ENCODE peak calls at places on chromosomes 6 and 20, in seven cellular contexts. W is kidney epithelial cell; O is T follicular helper cell; L is activated T-helper 1 cell treated with anti-CD3 and anti-CD28 coated beads, Interleukin-2, amount 50 U/mL, for 16 hours; X is AG08395; J is fibroblast of the conjunctiva; F is CD8-positive, alpha-beta memory T cell. Y is an unnamed sample.

GRCh38 chr6:30163090-30163917 is at the start of gene TRIM15:
- DNase-seq in W (no peak), O (no peak), L (peak), X (no peak), J (no peak), F (no peak), Y (no peak)

GRCh38 chr6:90403489-90404381 is 107.1 kb upstream of the BACH2 start:
- DNase-seq in W (peak), O (no peak), L (no peak), X (peak), J (peak), F (no peak), Y (no peak)

GRCh38 chr6:56851541-56852248 is 103.2 kb upstream of the BEND6 start:
- DNase-seq in W (no peak), O (no peak), L (no peak), X (peak), J (peak), F (no peak), Y (no peak)

GRCh38 chr6:159577564-159577963 is 115.5 kb downstream of the SOD2 start:
- DNase-seq in W (peak), O (no peak), L (no peak), X (no peak), J (no peak), F (no peak), Y (no peak)

GRCh38 chr20:53077373-53078205 is 105.4 kb downstream of the TSHZ2 start:
- DNase-seq in W (no peak), O (no peak), L (no peak), X (peak), J (no peak), F (no peak), Y (no peak)

GRCh38 chr6:80767808-80768207 is 661.3 kb downstream of the BCKDHB start:
- DNase-seq in W (peak), O (no peak), L (no peak), X (peak), J (peak), F (no peak), Y (no peak)

GRCh38 chr6:22621701-22622100 is 52.3 kb downstream of the HDGFL1 start:
- DNase-seq in W (no peak), O (no peak), L (no peak), X (no peak), J (no peak), F (no peak), Y (no peak)

GRCh38 chr20:8722277-8722928 is 346.5 kb upstream of the PLCB4 start:
- DNase-seq in W (peak), O (no peak), L (no peak), X (peak), J (peak), F (no peak), Y (no peak)

GRCh38 chr6:16128759-16129622 is at the start of gene MYLIP:
- DNase-seq in W (peak), O (peak), L (peak), X (peak), J (peak), F (peak), Y (peak)

GRCh38 chr20:34058831-34059230 is 53.2 kb downstream of the EIF2S2 start:
- DNase-seq in W (peak), O (peak), L (no peak), X (no peak), J (no peak), F (no peak), Y (no peak)

GRCh38 chr6:153485072-153485471 is 354.0 kb upstream of the RGS17 start:
- DNase-seq in W (no peak), O (no peak), L (no peak), X (no peak), J (no peak), F (no peak), Y (no peak)

GRCh38 chr6:71476371-71476770 is 187.8 kb downstream of the OGFRL1 start:
- DNase-seq in W (no peak), O (no peak), L (no peak), X (no peak), J (no peak), F (no peak), Y (no peak)

GRCh38 chr6:21742238-21742660 is 148.7 kb downstream of the SOX4 start:
- DNase-seq in W (no peak), O (no peak), L (no peak), X (no peak), J (peak), F (no peak), Y (no peak)

GRCh38 chr20:62980970-62981369 is 25.8 kb downstream of the BHLHE23 start:
- DNase-seq in W (no peak), O (peak), L (no peak), X (peak), J (no peak), F (peak), Y (no peak)

GRCh38 chr20:36155991-36156390 is 1.5 kb downstream of the EPB41L1 start:
- DNase-seq in W (no peak), O (no peak), L (no peak), X (no peak), J (no peak), F (no peak), Y (no peak)

GRCh38 chr20:50645253-50646068 is 45.9 kb downstream of the RIPOR3 start:
- DNase-seq in W (peak), O (no peak), L (no peak), X (peak), J (peak), F (no peak), Y (no peak)

GRCh38 chr20:37328149-37328945 is 17.6 kb upstream of the SRC start:
- DNase-seq in W (no peak), O (no peak), L (no peak), X (no peak), J (no peak), F (no peak), Y (no peak)

GRCh38 chr6:126721581-126722145 is 381.7 kb downstream of the CENPW start:
- DNase-seq in W (peak), O (no peak), L (no peak), X (peak), J (peak), F (no peak), Y (no peak)

GRCh38 chr6:156498696-156499095 is 278.5 kb upstream of the ARID1B start:
- DNase-seq in W (no peak), O (no peak), L (no peak), X (no peak), J (no peak), F (no peak), Y (no peak)

GRCh38 chr6:157034433-157035230 is 257.5 kb downstream of the ARID1B start:
- DNase-seq in W (no peak), O (no peak), L (no peak), X (peak), J (no peak), F (no peak), Y (no peak)

GRCh38 chr6:106163446-106163965 is 77.4 kb downstream of the PRDM1 start:
- DNase-seq in W (no peak), O (no peak), L (peak), X (peak), J (peak), F (peak), Y (no peak)

GRCh38 chr6:93787841-93788240 is 368.5 kb upstream of the EPHA7 start:
- DNase-seq in W (peak), O (no peak), L (no peak), X (peak), J (no peak), F (no peak), Y (no peak)

GRCh38 chr6:157078326-157078725 is 245.0 kb downstream of the TMEM242 start:
- DNase-seq in W (no peak), O (no peak), L (no peak), X (no peak), J (no peak), F (no peak), Y (no peak)

GRCh38 chr6:109772961-109773431 is 81.9 kb downstream of the FIG4 start:
- DNase-seq in W (no peak), O (no peak), L (no peak), X (peak), J (no peak), F (no peak), Y (no peak)

GRCh38 chr20:62651285-62652021 is 9.2 kb downstream of the SLCO4A1 start:
- DNase-seq in W (no peak), O (peak), L (peak), X (no peak), J (no peak), F (peak), Y (no peak)

GRCh38 chr6:27471365-27472115 is 1.4 kb downstream of the ZNF184 start:
- DNase-seq in W (no peak), O (no peak), L (no peak), X (no peak), J (no peak), F (no peak), Y (no peak)

GRCh38 chr6:85923013-85923430 is 280.3 kb upstream of the SYNCRIP start:
- DNase-seq in W (peak), O (no peak), L (no peak), X (peak), J (peak), F (no peak), Y (no peak)

GRCh38 chr20:21557246-21557982 is 43.5 kb upstream of the NKX2-2 start:
- DNase-seq in W (no peak), O (peak), L (no peak), X (no peak), J (no peak), F (peak), Y (no peak)

GRCh38 chr6:41624621-41625365 is 13.5 kb upstream of the MDFI start:
- DNase-seq in W (no peak), O (no peak), L (no peak), X (no peak), J (no peak), F (no peak), Y (no peak)

GRCh38 chr20:58619847-58620431 is 31.1 kb upstream of the STX16 start:
- DNase-seq in W (no peak), O (no peak), L (no peak), X (no peak), J (no peak), F (no peak), Y (no peak)

GRCh38 chr20:57792386-57793095 is 82.7 kb upstream of the PMEPA1 start:
- DNase-seq in W (no peak), O (no peak), L (no peak), X (no peak), J (no peak), F (no peak), Y (no peak)